ENCODE peak calls at places on chromosome 5, in eight cellular contexts. One of them, this sample, is unnamed.

GRCh38 chr5:151463137-151464029 is 16.0 kb downstream of the SLC36A1 start:
- DNase-seq in NCI-H2081: no peak
- DNase-seq in AG09319: no peak
- DNase-seq in RCC 7860: no peak
- DNase-seq in endothelial cell: peak
- DNase-seq in central memory CD8-positive, alpha-beta T cell: no peak
- DNase-seq in HCEC 1CT: no peak
- DNase-seq in activated T-cell treated with anti-CD3 and anti-CD28 coated beads for 1 hour: no peak
- DNase-seq in this sample: peak

GRCh38 chr5:176676361-176676824 is 29.1 kb downstream of the TSPAN17 start:
- DNase-seq in NCI-H2081: no peak
- DNase-seq in AG09319: no peak
- DNase-seq in RCC 7860: peak
- DNase-seq in endothelial cell: no peak
- DNase-seq in central memory CD8-positive, alpha-beta T cell: no peak
- DNase-seq in HCEC 1CT: no peak
- DNase-seq in activated T-cell treated with anti-CD3 and anti-CD28 coated beads for 1 hour: no peak
- DNase-seq in this sample: peak

GRCh38 chr5:6475626-6476312 is 27.1 kb downstream of the UBE2QL1 start:
- DNase-seq in NCI-H2081: no peak
- DNase-seq in AG09319: no peak
- DNase-seq in RCC 7860: no peak
- DNase-seq in endothelial cell: no peak
- DNase-seq in central memory CD8-positive, alpha-beta T cell: no peak
- DNase-seq in HCEC 1CT: no peak
- DNase-seq in activated T-cell treated with anti-CD3 and anti-CD28 coated beads for 1 hour: no peak
- DNase-seq in this sample: peak

GRCh38 chr5:32712463-32713395 is 1.6 kb downstream of the NPR3 start:
- DNase-seq in NCI-H2081: no peak
- DNase-seq in AG09319: no peak
- DNase-seq in RCC 7860: no peak
- DNase-seq in endothelial cell: no peak
- DNase-seq in central memory CD8-positive, alpha-beta T cell: no peak
- DNase-seq in HCEC 1CT: peak
- DNase-seq in activated T-cell treated with anti-CD3 and anti-CD28 coated beads for 1 hour: no peak
- DNase-seq in this sample: no peak

GRCh38 chr5:54902817-54903473 is 82.4 kb downstream of the ESM1 start:
- DNase-seq in NCI-H2081: no peak
- DNase-seq in AG09319: no peak
- DNase-seq in RCC 7860: no peak
- DNase-seq in endothelial cell: no peak
- DNase-seq in central memory CD8-positive, alpha-beta T cell: no peak
- DNase-seq in HCEC 1CT: peak
- DNase-seq in activated T-cell treated with anti-CD3 and anti-CD28 coated beads for 1 hour: no peak
- DNase-seq in this sample: peak

GRCh38 chr5:35354751-35355150 is 124.5 kb upstream of the PRLR start:
- DNase-seq in NCI-H2081: no peak
- DNase-seq in AG09319: no peak
- DNase-seq in RCC 7860: no peak
- DNase-seq in endothelial cell: no peak
- DNase-seq in central memory CD8-positive, alpha-beta T cell: no peak
- DNase-seq in HCEC 1CT: no peak
- DNase-seq in activated T-cell treated with anti-CD3 and anti-CD28 coated beads for 1 hour: no peak
- DNase-seq in this sample: no peak

GRCh38 chr5:54135042-54135441 is 175.3 kb downstream of the ARL15 start:
- DNase-seq in NCI-H2081: no peak
- DNase-seq in AG09319: no peak
- DNase-seq in RCC 7860: no peak
- DNase-seq in endothelial cell: no peak
- DNase-seq in central memory CD8-positive, alpha-beta T cell: no peak
- DNase-seq in HCEC 1CT: peak
- DNase-seq in activated T-cell treated with anti-CD3 and anti-CD28 coated beads for 1 hour: no peak
- DNase-seq in this sample: no peak

GRCh38 chr5:152542741-152543140 is 137.7 kb upstream of the NMUR2 start:
- DNase-seq in NCI-H2081: no peak
- DNase-seq in AG09319: no peak
- DNase-seq in RCC 7860: no peak
- DNase-seq in endothelial cell: peak
- DNase-seq in central memory CD8-positive, alpha-beta T cell: no peak
- DNase-seq in HCEC 1CT: peak
- DNase-seq in activated T-cell treated with anti-CD3 and anti-CD28 coated beads for 1 hour: no peak
- DNase-seq in this sample: no peak

GRCh38 chr5:113035096-113035495 is 58.5 kb downstream of the DCP2 start:
- DNase-seq in NCI-H2081: no peak
- DNase-seq in AG09319: no peak
- DNase-seq in RCC 7860: no peak
- DNase-seq in endothelial cell: no peak
- DNase-seq in central memory CD8-positive, alpha-beta T cell: no peak
- DNase-seq in HCEC 1CT: no peak
- DNase-seq in activated T-cell treated with anti-CD3 and anti-CD28 coated beads for 1 hour: no peak
- DNase-seq in this sample: peak

GRCh38 chr5:154478224-154478565 is at the start of gene HAND1:
- DNase-seq in NCI-H2081: peak
- DNase-seq in AG09319: no peak
- DNase-seq in RCC 7860: no peak
- DNase-seq in endothelial cell: peak
- DNase-seq in central memory CD8-positive, alpha-beta T cell: no peak
- DNase-seq in HCEC 1CT: peak
- DNase-seq in activated T-cell treated with anti-CD3 and anti-CD28 coated beads for 1 hour: no peak
- DNase-seq in this sample: peak

GRCh38 chr5:40486437-40487270 is 193.1 kb upstream of the PTGER4 start:
- DNase-seq in NCI-H2081: no peak
- DNase-seq in AG09319: no peak
- DNase-seq in RCC 7860: peak
- DNase-seq in endothelial cell: no peak
- DNase-seq in central memory CD8-positive, alpha-beta T cell: no peak
- DNase-seq in HCEC 1CT: peak
- DNase-seq in activated T-cell treated with anti-CD3 and anti-CD28 coated beads for 1 hour: peak
- DNase-seq in this sample: no peak

GRCh38 chr5:83570916-83571315 is 99.4 kb downstream of the VCAN start:
- DNase-seq in NCI-H2081: no peak
- DNase-seq in AG09319: no peak
- DNase-seq in RCC 7860: no peak
- DNase-seq in endothelial cell: no peak
- DNase-seq in central memory CD8-positive, alpha-beta T cell: no peak
- DNase-seq in HCEC 1CT: no peak
- DNase-seq in activated T-cell treated with anti-CD3 and anti-CD28 coated beads for 1 hour: no peak
- DNase-seq in this sample: no peak

GRCh38 chr5:14147210-14147609 is 4.1 kb downstream of the TRIO start:
- DNase-seq in NCI-H2081: peak
- DNase-seq in AG09319: no peak
- DNase-seq in RCC 7860: no peak
- DNase-seq in endothelial cell: no peak
- DNase-seq in central memory CD8-positive, alpha-beta T cell: no peak
- DNase-seq in HCEC 1CT: no peak
- DNase-seq in activated T-cell treated with anti-CD3 and anti-CD28 coated beads for 1 hour: no peak
- DNase-seq in this sample: no peak

GRCh38 chr5:158990979-158991378 is 108.7 kb downstream of the EBF1 start:
- DNase-seq in NCI-H2081: no peak
- DNase-seq in AG09319: no peak
- DNase-seq in RCC 7860: no peak
- DNase-seq in endothelial cell: no peak
- DNase-seq in central memory CD8-positive, alpha-beta T cell: no peak
- DNase-seq in HCEC 1CT: no peak
- DNase-seq in activated T-cell treated with anti-CD3 and anti-CD28 coated beads for 1 hour: no peak
- DNase-seq in this sample: no peak

GRCh38 chr5:123344819-123345426 is 78.3 kb downstream of the CEP120 start:
- DNase-seq in NCI-H2081: peak
- DNase-seq in AG09319: peak
- DNase-seq in RCC 7860: no peak
- DNase-seq in endothelial cell: peak
- DNase-seq in central memory CD8-positive, alpha-beta T cell: no peak
- DNase-seq in HCEC 1CT: peak
- DNase-seq in activated T-cell treated with anti-CD3 and anti-CD28 coated beads for 1 hour: no peak
- DNase-seq in this sample: peak

GRCh38 chr5:1208743-1209551 is 7.6 kb downstream of the SLC6A19 start:
- DNase-seq in NCI-H2081: no peak
- DNase-seq in AG09319: no peak
- DNase-seq in RCC 7860: no peak
- DNase-seq in endothelial cell: peak
- DNase-seq in central memory CD8-positive, alpha-beta T cell: no peak
- DNase-seq in HCEC 1CT: peak
- DNase-seq in activated T-cell treated with anti-CD3 and anti-CD28 coated beads for 1 hour: no peak
- DNase-seq in this sample: no peak

GRCh38 chr5:31119938-31120641 is 73.4 kb upstream of the CDH6 start:
- DNase-seq in NCI-H2081: no peak
- DNase-seq in AG09319: no peak
- DNase-seq in RCC 7860: peak
- DNase-seq in endothelial cell: no peak
- DNase-seq in central memory CD8-positive, alpha-beta T cell: no peak
- DNase-seq in HCEC 1CT: no peak
- DNase-seq in activated T-cell treated with anti-CD3 and anti-CD28 coated beads for 1 hour: no peak
- DNase-seq in this sample: no peak

GRCh38 chr5:6545770-6546690 is 86.8 kb downstream of the NSUN2 start:
- DNase-seq in NCI-H2081: peak
- DNase-seq in AG09319: no peak
- DNase-seq in RCC 7860: no peak
- DNase-seq in endothelial cell: no peak
- DNase-seq in central memory CD8-positive, alpha-beta T cell: no peak
- DNase-seq in HCEC 1CT: no peak
- DNase-seq in activated T-cell treated with anti-CD3 and anti-CD28 coated beads for 1 hour: no peak
- DNase-seq in this sample: peak